ENCODE peak calls at places on chromosomes 16 and 17, in six cellular contexts. V is SHP77; L is nephron progenitor cell; Y is M059J; U is stimulated activated CD8-positive, alpha-beta memory T cell treated with anti-CD3 and anti-CD28 coated beads, Interleukin-4, amount 100 ng/mL, for 1 hour; H is ELF-1. O is an unnamed sample.
A peak's percentile ranks its signal among the peaks of the same experiment; 100 is the strongest.

GRCh38 chr17:30352247-30352814 is 18.5 kb upstream of the TMIGD1 start:
- DNase-seq in V (no peak), H (no peak), U (no peak), L (no peak), Y (peak; percentile 11), O (no peak)

GRCh38 chr16:31010539-31010938 is at the start of gene STX1B:
- DNase-seq in V (peak; percentile 58), Y (no peak), H (no peak), U (peak; percentile 21), L (peak; percentile 88), O (peak; percentile 99)

GRCh38 chr16:11806721-11807120 is 9.7 kb upstream of the ZC3H7A start:
- DNase-seq in V (no peak), H (no peak), Y (no peak), L (no peak), U (no peak), O (no peak)

GRCh38 chr16:70018254-70018653 is 67.1 kb downstream of the CLEC18A start:
- DNase-seq in Y (peak; percentile 25), V (peak; percentile 34), U (peak; percentile 17), H (peak; percentile 41), L (no peak), O (peak; percentile 38)

GRCh38 chr17:74859439-74860228 is at the start of gene GRIN2C:
- DNase-seq in U (no peak), V (no peak), L (peak; percentile 71), H (no peak), Y (no peak), O (peak; percentile 94)

GRCh38 chr17:42276609-42277341 is 584 bp upstream of the STAT5B start:
- DNase-seq in U (no peak), V (peak; percentile 30), H (peak; percentile 61), Y (peak; percentile 88), L (peak; percentile 39), O (peak; percentile 70)

GRCh38 chr17:40307001-40307690 is 1.8 kb upstream of the RARA start:
- DNase-seq in U (no peak), L (no peak), V (no peak), Y (peak; percentile 88), H (peak; percentile 30), O (peak; percentile 65)

GRCh38 chr17:17152385-17152784 is 53.7 kb downstream of the PLD6 start:
- DNase-seq in Y (peak; percentile 46), L (no peak), H (no peak), U (no peak), V (no peak), O (no peak)

GRCh38 chr16:73074399-73074798 is 26.5 kb upstream of the ZFHX3 start:
- DNase-seq in H (no peak), L (no peak), V (no peak), U (no peak), Y (no peak), O (no peak)

GRCh38 chr17:41618341-41619161 is 5.8 kb downstream of the KRT17 start:
- DNase-seq in U (no peak), Y (no peak), H (no peak), L (no peak), V (no peak), O (peak; percentile 44)

O was measured in H7.